ENCODE peak calls at places on chromosomes 13 and 19, in five cellular contexts. O, V, U, W and L are unnamed samples.

GRCh38 chr13:114067381-114067885 is 65.0 kb downstream of the RASA3 start:
- DNase-seq in O (peak), V (no peak), U (no peak), W (peak), L (peak)

GRCh38 chr13:42696191-42696590 is 85.2 kb upstream of the FAM216B start:
- DNase-seq in O (no peak), V (no peak), U (no peak), W (peak), L (no peak)

GRCh38 chr19:54168174-54168917 is 4.6 kb downstream of the TMC4 start:
- DNase-seq in O (peak), V (peak), U (peak), W (peak), L (peak)

GRCh38 chr19:9075064-9075964 is 11.5 kb upstream of the OR1M1 start:
- DNase-seq in O (no peak), V (peak), U (peak), W (peak), L (peak)

GRCh38 chr19:55146078-55146647 is 2.8 kb downstream of the TNNT1 start:
- DNase-seq in O (peak), V (peak), U (no peak), W (peak), L (peak)

GRCh38 chr13:98509271-98510155 is 67.4 kb downstream of the STK24 start:
- DNase-seq in O (peak), V (peak), U (peak), W (peak), L (no peak)

GRCh38 chr19:8517551-8518442 is 3.8 kb upstream of the ZNF414 start:
- DNase-seq in O (peak), V (no peak), U (no peak), W (no peak), L (peak)

GRCh38 chr13:33186851-33187250 is 98.7 kb downstream of the STARD13 start:
- DNase-seq in O (no peak), V (no peak), U (no peak), W (no peak), L (no peak)

GRCh38 chr13:50080158-50080855 is 65.1 kb downstream of the KCNRG start:
- DNase-seq in O (peak), V (no peak), U (peak), W (peak), L (peak)

GRCh38 chr13:99686944-99687382 is 185.7 kb downstream of the TM9SF2 start:
- DNase-seq in O (no peak), V (no peak), U (no peak), W (no peak), L (no peak)

GRCh38 chr19:3333662-3334061 is 32.7 kb upstream of the NFIC start:
- DNase-seq in O (no peak), V (no peak), U (no peak), W (no peak), L (no peak)

GRCh38 chr19:13881231-13881691 is 4.3 kb downstream of the NANOS3 start:
- DNase-seq in O (no peak), V (no peak), U (no peak), W (no peak), L (peak)

GRCh38 chr13:31200636-31200970 is 828 bp downstream of the B3GLCT start:
- DNase-seq in O (peak), V (peak), U (peak), W (no peak), L (peak)

GRCh38 chr19:12564016-12564664 is 12.9 kb upstream of the ZNF564 start:
- DNase-seq in O (peak), V (peak), U (peak), W (peak), L (peak)

GRCh38 chr13:64793592-64793991 is 2436.5 kb downstream of the PCDH9 start:
- DNase-seq in O (no peak), V (no peak), U (no peak), W (no peak), L (no peak)

GRCh38 chr13:112722433-112723250 is 32.8 kb downstream of the ATP11A start:
- DNase-seq in O (no peak), V (peak), U (peak), W (peak), L (peak)

GRCh38 chr13:80276371-80277289 is 64.3 kb downstream of the SPRY2 start:
- DNase-seq in O (no peak), V (no peak), U (no peak), W (no peak), L (no peak)

GRCh38 chr13:111658150-111659100 is 338.0 kb downstream of the TEX29 start:
- DNase-seq in O (no peak), V (no peak), U (no peak), W (no peak), L (peak)

GRCh38 chr13:31056650-31057275 is 104.9 kb downstream of the HSPH1 start:
- DNase-seq in O (no peak), V (no peak), U (no peak), W (no peak), L (no peak)

GRCh38 chr19:40143612-40144011 is 47.6 kb upstream of the MAP3K10 start:
- DNase-seq in O (peak), V (no peak), U (no peak), W (no peak), L (no peak)

GRCh38 chr13:58992478-58993042 is 1171.2 kb downstream of the DIAPH3 start:
- DNase-seq in O (no peak), V (no peak), U (no peak), W (peak), L (no peak)

GRCh38 chr19:4636151-4636717 is 3.1 kb upstream of the TNFAIP8L1 start:
- DNase-seq in O (peak), V (peak), U (no peak), W (peak), L (peak)

GRCh38 chr13:31765441-31765840 is 26.1 kb downstream of the RXFP2 start:
- DNase-seq in O (no peak), V (no peak), U (no peak), W (peak), L (peak)

GRCh38 chr19:32357720-32358119 is 12.3 kb downstream of the ZNF507 start:
- DNase-seq in O (no peak), V (peak), U (no peak), W (no peak), L (peak)
- TF ChIP-seq CTCF in O (no peak), V (peak), U (no peak), W (peak), L (peak)

GRCh38 chr19:33905473-33905936 is 108.8 kb downstream of the KCTD15 start:
- DNase-seq in O (no peak), V (no peak), U (no peak), W (peak), L (peak)
- H3K27ac ChIP-seq in O (no peak), V (peak), U (peak), W (no peak), L (no peak)

GRCh38 chr19:48868196-48868886 is at the start of gene PLEKHA4:
- DNase-seq in O (no peak), V (no peak), U (peak), W (peak), L (peak)
- H3K4me3 ChIP-seq in O (no peak), V (no peak), U (peak), W (peak), L (no peak)

GRCh38 chr13:41595298-41595697 is 137.9 kb downstream of the RGCC start:
- DNase-seq in O (no peak), V (no peak), U (no peak), W (no peak), L (no peak)

GRCh38 chr13:41599619-41600018 is 142.3 kb downstream of the RGCC start:
- DNase-seq in O (no peak), V (no peak), U (no peak), W (no peak), L (no peak)

GRCh38 chr13:41597348-41598041 is 140.1 kb downstream of the RGCC start:
- DNase-seq in O (no peak), V (no peak), U (no peak), W (peak), L (no peak)

GRCh38 chr13:41590643-41591042 is 133.3 kb downstream of the RGCC start:
- DNase-seq in O (no peak), V (no peak), U (no peak), W (peak), L (no peak)

DNA sequence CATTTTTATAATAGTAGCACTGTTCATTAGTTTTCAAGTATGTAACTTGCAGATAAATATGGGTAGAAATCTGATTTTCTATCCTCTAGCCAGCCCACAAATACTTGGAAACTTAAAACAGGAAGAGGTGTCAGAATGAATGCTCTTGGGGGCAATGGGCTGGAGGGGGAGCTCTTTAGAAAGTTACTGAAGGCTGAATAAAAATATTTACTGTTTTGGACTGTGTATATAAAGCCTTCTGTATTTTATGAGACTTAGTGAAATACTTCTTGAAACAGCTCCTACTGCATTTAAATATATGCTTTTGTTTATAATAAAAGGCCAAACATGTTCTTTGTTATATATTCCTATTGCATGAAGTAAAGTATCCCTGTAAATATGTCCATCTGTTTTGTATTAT is 138.8 kb downstream of the RGCC start:
- DNase-seq in O (no peak), V (no peak), U (no peak), W (no peak), L (peak)
- TF ChIP-seq CTCF in O (no peak), V (no peak), U (no peak), W (no peak), L (peak)

GRCh38 chr19:18223860-18224524 is 2.2 kb downstream of the PDE4C start:
- DNase-seq in O (no peak), V (no peak), U (peak), W (no peak), L (peak)
- H3K27ac ChIP-seq in O (no peak), V (peak), U (no peak), W (no peak), L (no peak)

GRCh38 chr19:27774337-27774736 is 1438.6 kb downstream of the UQCRFS1 start:
- DNase-seq in O (no peak), V (no peak), U (no peak), W (no peak), L (no peak)
- H3K4me3 ChIP-seq in O (no peak), V (no peak), U (no peak), W (no peak), L (no peak)

GRCh38 chr13:29830000-29830399 is 20.4 kb downstream of the UBL3 start:
- DNase-seq in O (no peak), V (no peak), U (no peak), W (no peak), L (no peak)
- TF ChIP-seq CTCF in O (no peak), V (no peak), U (no peak), W (no peak), L (no peak)

GRCh38 chr19:41936961-41937360 is 8.7 kb upstream of the ERFL start:
- DNase-seq in O (no peak), V (no peak), U (no peak), W (no peak), L (no peak)
- H3K27ac ChIP-seq in O (no peak), V (no peak), U (no peak), W (no peak), L (no peak)